ENCODE peak calls at places on chromosomes 4 and X, in seven cellular contexts. S, T, P, Z, E, K and B are unnamed samples.

GRCh38 chr4:102560115-102560514 is 59.0 kb downstream of the NFKB1 start:
- DNase-seq in S (no peak), T (no peak), P (no peak), Z (no peak), E (no peak), K (peak), B (no peak)

GRCh38 chr4:123856689-123857545 is 460.3 kb downstream of the SPRY1 start:
- DNase-seq in S (peak), T (peak), P (peak), Z (no peak), E (no peak), K (peak), B (no peak)

GRCh38 chr4:167233523-167234387 is 539 bp downstream of the SPOCK3 start:
- DNase-seq in S (peak), T (peak), P (peak), Z (no peak), E (peak), K (peak), B (no peak)

GRCh38 chrX:115038406-115038805 is 21.0 kb upstream of the IL13RA2 start:
- DNase-seq in S (no peak), T (no peak), P (no peak), Z (no peak), E (no peak), K (no peak), B (no peak)

GRCh38 chrX:149472620-149473019 is 32.5 kb downstream of the IDS start:
- DNase-seq in S (no peak), T (no peak), P (no peak), Z (no peak), E (no peak), K (no peak), B (peak)

GRCh38 chr4:181792641-181793612 is 450.3 kb upstream of the TENM3 start:
- DNase-seq in S (peak), T (no peak), P (peak), Z (no peak), E (no peak), K (no peak), B (no peak)

GRCh38 chrX:2781698-2782097 is 29.9 kb downstream of the XG start:
- DNase-seq in S (no peak), T (no peak), P (no peak), Z (no peak), E (no peak), K (no peak), B (no peak)

GRCh38 chr4:67762091-67762490 is 7.9 kb upstream of the GNRHR start:
- DNase-seq in S (no peak), T (peak), P (no peak), Z (no peak), E (peak), K (peak), B (no peak)

GRCh38 chr4:157245351-157245750 is 24.8 kb downstream of the GRIA2 start:
- DNase-seq in S (no peak), T (no peak), P (no peak), Z (no peak), E (no peak), K (no peak), B (no peak)

GRCh38 chrX:21883258-21883657 is 27.5 kb downstream of the YY2 start:
- DNase-seq in S (no peak), T (peak), P (no peak), Z (no peak), E (no peak), K (peak), B (no peak)

GRCh38 chr4:41814565-41814964 is 66.0 kb upstream of the PHOX2B start:
- DNase-seq in S (peak), T (peak), P (peak), Z (no peak), E (no peak), K (peak), B (peak)

GRCh38 chrX:76428243-76429130 is 977 bp downstream of the MAGEE1 start:
- DNase-seq in S (peak), T (no peak), P (no peak), Z (no peak), E (peak), K (no peak), B (no peak)

DNA sequence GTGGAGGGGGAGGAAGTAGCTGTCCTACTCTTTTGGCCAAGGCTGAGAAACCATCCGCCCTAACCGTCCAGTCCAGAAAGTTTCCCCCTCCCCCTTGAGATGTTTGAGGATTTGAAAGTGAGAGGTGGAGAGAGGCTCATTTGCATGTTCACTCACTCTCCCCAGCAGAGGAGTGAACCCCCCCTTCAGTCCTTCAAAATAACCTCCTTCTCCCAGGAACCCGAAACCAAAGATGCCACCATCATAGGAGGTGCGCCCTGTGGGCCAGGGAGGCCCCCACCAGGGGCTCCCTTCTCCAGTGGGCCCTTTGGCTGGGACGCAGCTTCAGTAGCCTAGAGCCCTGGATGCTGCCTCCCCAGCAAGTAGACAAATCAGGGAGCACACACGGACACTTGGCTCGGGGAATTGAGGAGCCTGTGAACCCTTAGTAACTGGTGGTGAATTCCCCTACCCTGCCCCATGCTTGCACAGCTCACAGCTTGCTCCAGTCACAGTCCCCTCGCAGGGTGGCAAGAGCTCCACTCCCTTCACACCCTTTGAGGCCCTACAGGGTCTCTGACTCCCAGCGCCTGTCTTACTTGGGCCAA is 25.6 kb downstream of the ELF4 start:
- DNase-seq in S (no peak), T (no peak), P (no peak), Z (no peak), E (peak), K (no peak), B (no peak)
- H3K4me3 ChIP-seq in S (no peak), T (no peak), P (no peak), Z (no peak), E (peak), K (no peak), B (no peak)

DNA sequence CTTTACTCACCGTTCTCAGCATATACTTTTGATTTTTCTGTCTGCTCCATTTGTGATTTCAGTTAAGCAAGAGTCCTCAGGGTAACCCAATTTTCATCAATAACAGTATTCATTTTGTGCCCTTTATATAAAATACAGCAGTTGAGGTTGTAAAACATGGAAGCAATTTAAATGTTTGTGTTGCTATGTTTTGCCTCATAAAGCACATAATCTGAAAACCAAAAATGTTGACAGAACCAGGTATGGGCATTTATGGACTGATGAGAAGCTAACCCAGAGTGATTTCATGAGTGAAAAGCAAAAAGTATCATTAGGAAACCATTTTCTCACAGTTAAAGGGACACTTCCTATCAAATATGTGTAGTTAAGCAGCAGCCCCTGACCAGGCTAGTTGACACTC is at the start of gene ASIC5:
- DNase-seq in S (no peak), T (no peak), P (no peak), Z (no peak), E (no peak), K (no peak), B (no peak)
- TF ChIP-seq CTCF in S (no peak), T (no peak), P (no peak), Z (no peak), E (no peak), K (no peak), B (no peak)

GRCh38 chr4:113109106-113109740 is 59.8 kb downstream of the ANK2 start:
- DNase-seq in S (no peak), T (no peak), P (no peak), Z (no peak), E (no peak), K (no peak), B (no peak)
- H3K4me3 ChIP-seq in S (no peak), T (no peak), P (no peak), Z (no peak), E (no peak), K (no peak), B (no peak)

DNA sequence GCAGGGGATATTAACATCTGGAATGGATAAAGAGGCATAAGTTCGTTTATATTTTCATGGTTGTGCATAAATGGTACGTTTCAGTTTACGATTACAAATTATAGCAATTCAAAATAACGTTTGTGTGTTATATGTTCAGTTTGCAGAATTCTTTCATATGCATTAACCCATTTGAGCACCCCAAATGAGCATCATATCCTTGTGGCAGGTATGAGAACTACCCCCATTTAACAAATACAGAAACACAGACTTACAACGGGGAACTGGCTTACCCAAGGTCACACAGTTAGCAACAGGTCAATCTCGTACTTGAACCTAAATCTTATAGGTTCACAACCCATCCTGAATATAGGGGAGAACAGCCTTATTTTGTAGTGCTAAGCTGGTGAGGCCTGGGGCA is 33.1 kb downstream of the EDNRA start:
- DNase-seq in S (peak), T (no peak), P (no peak), Z (no peak), E (no peak), K (no peak), B (no peak)
- TF ChIP-seq CTCF in S (peak), T (peak), P (peak), Z (peak), E (no peak), K (no peak), B (no peak)

GRCh38 chr4:2401610-2401983 is 16.8 kb downstream of the ZFYVE28 start:
- DNase-seq in S (no peak), T (no peak), P (no peak), Z (no peak), E (no peak), K (no peak), B (no peak)
- H3K4me3 ChIP-seq in S (peak), T (peak), P (no peak), Z (no peak), E (no peak), K (no peak), B (no peak)

GRCh38 chrX:120299928-120300327 is 11.3 kb downstream of the TMEM255A start:
- DNase-seq in S (peak), T (no peak), P (peak), Z (no peak), E (no peak), K (no peak), B (no peak)
- TF ChIP-seq CTCF in S (peak), T (no peak), P (peak), Z (no peak), E (peak), K (no peak), B (no peak)